ENCODE peak calls at places on chromosome 3, in seven cellular contexts. W is anterior cingulate cortex, G is nucleus accumbens, Z is substantia nigra, Q is mucosa of gallbladder, H is ecto neural progenitor cell, X is progenitor cell of endocrine pancreas. M is an unnamed sample.

GRCh38 chr3:66574091-66574490 is 73.3 kb upstream of the LRIG1 start:
- DNase-seq in H (no peak), G (no peak), X (no peak), W (no peak), Z (no peak), Q (no peak), M (no peak)

GRCh38 chr3:126472277-126473006 is 3.2 kb downstream of the ZXDC start:
- DNase-seq in G (no peak), X (no peak), Q (peak), Z (peak), W (no peak), H (no peak), M (peak)

GRCh38 chr3:52281980-52282801 is 3.7 kb upstream of the WDR82 start:
- DNase-seq in G (no peak), X (no peak), Z (no peak), Q (no peak), W (no peak), H (no peak), M (no peak)

GRCh38 chr3:185009650-185010049 is 143.2 kb downstream of the C3orf70 start:
- DNase-seq in Q (no peak), H (no peak), W (no peak), Z (no peak), G (no peak), X (no peak), M (no peak)

GRCh38 chr3:172698650-172699049 is 12.2 kb downstream of the NCEH1 start:
- DNase-seq in X (no peak), W (no peak), Z (no peak), Q (peak), G (no peak), H (no peak), M (no peak)

GRCh38 chr3:158789592-158789991 is 12.3 kb upstream of the MFSD1 start:
- DNase-seq in G (no peak), W (no peak), Q (no peak), X (no peak), Z (no peak), H (no peak), M (no peak)

GRCh38 chr3:128274837-128275236 is 121.6 kb downstream of the EEFSEC start:
- DNase-seq in G (no peak), Z (no peak), Q (no peak), H (peak), W (no peak), X (no peak), M (no peak)

GRCh38 chr3:71168961-71169411 is 414.5 kb downstream of the FOXP1 start:
- DNase-seq in X (no peak), Z (no peak), G (no peak), W (no peak), Q (no peak), H (no peak), M (no peak)

GRCh38 chr3:138197058-138197457 is 10.0 kb downstream of the ARMC8 start:
- DNase-seq in W (no peak), Z (no peak), Q (peak), H (no peak), G (no peak), X (peak), M (no peak)

GRCh38 chr3:98971183-98971681 is 69.7 kb upstream of the DCBLD2 start:
- DNase-seq in H (no peak), W (no peak), X (no peak), G (no peak), Q (no peak), Z (no peak), M (no peak)

GRCh38 chr3:120114376-120114775 is 20.1 kb upstream of the GSK3B start:
- DNase-seq in G (no peak), X (no peak), W (no peak), Q (no peak), Z (no peak), H (no peak), M (no peak)

GRCh38 chr3:142863010-142863787 is 25.7 kb downstream of the PCOLCE2 start:
- DNase-seq in X (no peak), W (no peak), Z (no peak), H (no peak), G (no peak), Q (no peak), M (no peak)

GRCh38 chr3:148606979-148607378 is 90.7 kb upstream of the AGTR1 start:
- DNase-seq in H (no peak), W (no peak), X (no peak), Q (peak), Z (no peak), G (no peak), M (peak)

GRCh38 chr3:88298189-88298588 is 148.4 kb downstream of the C3orf38 start:
- DNase-seq in X (no peak), Z (no peak), H (no peak), G (no peak), W (no peak), Q (no peak), M (no peak)

GRCh38 chr3:162892921-162893793 is 1396.5 kb downstream of the OTOL1 start:
- DNase-seq in G (no peak), H (no peak), Q (no peak), Z (no peak), X (no peak), W (no peak), M (no peak)

GRCh38 chr3:177538064-177538742 is 340.9 kb upstream of the TBL1XR1 start:
- DNase-seq in X (no peak), W (no peak), Z (peak), G (no peak), Q (no peak), H (no peak), M (peak)

GRCh38 chr3:176926688-176927087 is 270.6 kb downstream of the TBL1XR1 start:
- DNase-seq in Q (no peak), X (no peak), Z (no peak), G (no peak), H (no peak), W (no peak), M (no peak)

GRCh38 chr3:64975138-64975537 is 287.3 kb upstream of the ADAMTS9 start:
- DNase-seq in X (no peak), G (no peak), H (no peak), Q (no peak), W (no peak), Z (no peak), M (no peak)

GRCh38 chr3:135504084-135504685 is 461.3 kb upstream of the PPP2R3A start:
- DNase-seq in X (no peak), Q (no peak), Z (no peak), G (no peak), W (no peak), H (no peak), M (no peak)

GRCh38 chr3:177197934-177198484 is 727 bp upstream of the TBL1XR1 start:
- DNase-seq in Z (no peak), Q (no peak), G (no peak), X (no peak), H (no peak), W (no peak), M (no peak)

GRCh38 chr3:78913711-78914110 is 854.1 kb downstream of the ROBO1 start:
- DNase-seq in Q (no peak), G (no peak), X (no peak), W (no peak), H (no peak), Z (no peak), M (no peak)

GRCh38 chr3:69484507-69485393 is 98.9 kb upstream of the FRMD4B start:
- DNase-seq in Q (no peak), W (no peak), X (no peak), H (no peak), G (no peak), Z (no peak), M (no peak)

GRCh38 chr3:31858439-31858838 is 122.6 kb downstream of the OSBPL10 start:
- DNase-seq in G (no peak), Z (no peak), H (no peak), X (no peak), Q (no peak), W (no peak), M (no peak)

GRCh38 chr3:61936344-61936937 is 375.1 kb downstream of the PTPRG start:
- DNase-seq in W (no peak), X (no peak), Q (no peak), H (no peak), Z (no peak), G (no peak), M (no peak)

GRCh38 chr3:53160660-53161344 is at the start of gene PRKCD:
- DNase-seq in X (peak), W (peak), H (peak), Q (peak), G (no peak), Z (peak), M (peak)

GRCh38 chr3:58798312-58798711 is 131.7 kb upstream of the FAM3D start:
- DNase-seq in Z (no peak), G (no peak), W (no peak), X (no peak), H (no peak), Q (no peak), M (no peak)

GRCh38 chr3:160577551-160578195 is 12.3 kb upstream of the KPNA4 start:
- DNase-seq in Q (no peak), X (no peak), G (no peak), Z (no peak), H (no peak), W (no peak), M (peak)

GRCh38 chr3:89113887-89114840 is 6.7 kb downstream of the EPHA3 start:
- DNase-seq in G (peak), Z (peak), X (peak), Q (peak), H (peak), W (no peak), M (peak)

GRCh38 chr3:46948830-46949671 is 27.5 kb downstream of the CCDC12 start:
- DNase-seq in G (no peak), Q (no peak), Z (no peak), X (no peak), H (no peak), W (no peak), M (no peak)

GRCh38 chr3:8421267-8421666 is 80.4 kb upstream of the LMCD1 start:
- DNase-seq in G (no peak), Q (no peak), Z (no peak), X (no peak), H (no peak), W (no peak), M (no peak)

GRCh38 chr3:140223197-140223596 is 288.2 kb downstream of the CLSTN2 start:
- DNase-seq in W (no peak), X (no peak), Q (no peak), H (no peak), G (no peak), Z (no peak), M (no peak)

GRCh38 chr3:192957441-192957951 is 39.8 kb upstream of the MB21D2 start:
- DNase-seq in Z (no peak), X (no peak), H (no peak), G (no peak), W (no peak), Q (peak), M (peak)

GRCh38 chr3:158731938-158732855 is at the start of gene RARRES1:
- DNase-seq in Z (peak), X (peak), W (no peak), G (no peak), H (peak), Q (peak), M (no peak)

GRCh38 chr3:139756529-139757103 is 78.8 kb upstream of the NMNAT3 start:
- DNase-seq in G (no peak), H (no peak), X (no peak), Z (no peak), Q (no peak), W (no peak), M (no peak)

GRCh38 chr3:9809239-9809614 is 835 bp upstream of the TTLL3 start:
- DNase-seq in X (no peak), H (no peak), Z (no peak), G (no peak), Q (no peak), W (no peak), M (no peak)